ENCODE peak calls at places on chromosomes 4 and X, in seven cellular contexts. C, B, E, Y, L, T and O are unnamed samples.

GRCh38 chrX:133215017-133215416 is 3.1 kb downstream of the TFDP3 start:
- DNase-seq in T (no peak), B (no peak), L (no peak), E (no peak), C (no peak), Y (no peak), O (no peak)

GRCh38 chr4:127634181-127634580 is 1.4 kb downstream of the INTU start:
- DNase-seq in C (no peak), L (no peak), Y (no peak), T (no peak), E (no peak), B (no peak), O (peak)

GRCh38 chr4:163353054-163353453 is 9.4 kb downstream of the NPY5R start:
- DNase-seq in C (no peak), E (no peak), Y (no peak), L (no peak), B (no peak), T (no peak), O (no peak)

GRCh38 chr4:92163348-92163747 is 140.4 kb upstream of the GRID2 start:
- DNase-seq in E (no peak), Y (peak), T (no peak), C (peak), B (no peak), L (no peak), O (no peak)

GRCh38 chrX:2550288-2551020 is 49.7 kb upstream of the DHRSX start:
- DNase-seq in C (no peak), L (no peak), Y (peak), E (no peak), T (no peak), B (no peak), O (no peak)

GRCh38 chrX:111168314-111168713 is 72.3 kb downstream of the PAK3 start:
- DNase-seq in E (peak), L (no peak), T (no peak), C (no peak), Y (peak), B (no peak), O (no peak)

GRCh38 chr4:68927165-68927564 is 24.4 kb downstream of the UGT2A3 start:
- DNase-seq in E (no peak), L (no peak), C (no peak), T (no peak), B (no peak), Y (no peak), O (no peak)

GRCh38 chr4:185997287-185997686 is 71.7 kb upstream of the TLR3 start:
- DNase-seq in L (no peak), B (no peak), E (no peak), T (no peak), C (no peak), Y (no peak), O (no peak)

GRCh38 chrX:139106111-139106510 is 394.6 kb upstream of the FGF13 start:
- DNase-seq in T (no peak), C (peak), L (no peak), Y (no peak), B (no peak), E (no peak), O (no peak)

GRCh38 chr4:88610771-88611170 is 18.5 kb downstream of the HERC3 start:
- DNase-seq in C (peak), E (no peak), L (no peak), B (no peak), Y (no peak), T (peak), O (no peak)

GRCh38 chrX:45557390-45557789 is 356.7 kb upstream of the DIPK2B start:
- DNase-seq in Y (no peak), L (no peak), C (no peak), E (no peak), B (no peak), T (no peak), O (no peak)

GRCh38 chr4:97330915-97331314 is 812.4 kb downstream of the STPG2 start:
- DNase-seq in B (no peak), E (no peak), L (no peak), C (no peak), T (no peak), Y (no peak), O (no peak)